ENCODE peak calls at places on chromosomes 7 and 10, in eight cellular contexts. Q is hepatocyte; J is naive thymus-derived CD4-positive, alpha-beta T cell; T is HCT116; W is GM23338; L is Caco-2; E is CD8-positive, alpha-beta memory T cell; O is gastrocnemius medialis. Z is an unnamed sample. For H3K4me1, the result is how much of the 10 kb centered on the place peaks cover.

GRCh38 chr7:55574062-55574717 is 1.9 kb upstream of the VOPP1 start:
- DNase-seq in E (peak), J (no peak), W (no peak), Q (no peak), L (no peak), T (no peak), O (peak), Z (no peak)

GRCh38 chr7:108448777-108449576 is 7.3 kb downstream of the NRCAM start:
- DNase-seq in J (no peak), L (no peak), T (no peak), O (no peak), E (no peak), Q (no peak), W (peak), Z (no peak)

GRCh38 chr7:90180011-90180585 is 25.8 kb downstream of the STEAP1 start:
- DNase-seq in O (no peak), W (peak), L (no peak), E (no peak), T (peak), Q (no peak), J (no peak), Z (peak)

GRCh38 chr7:132947011-132947410 is 134.9 kb downstream of the CHCHD3 start:
- DNase-seq in E (no peak), Q (no peak), W (no peak), O (no peak), L (no peak), J (no peak), T (no peak), Z (no peak)

GRCh38 chr7:74371381-74372059 is 82.2 kb upstream of the GTF2IRD1 start:
- DNase-seq in O (no peak), T (peak), E (no peak), Q (peak), W (peak), J (no peak), L (peak), Z (no peak)

GRCh38 chr10:91875156-91875555 is 34.1 kb downstream of the FGFBP3 start:
- DNase-seq in J (no peak), O (no peak), E (no peak), Q (no peak), L (no peak), W (no peak), T (no peak), Z (no peak)

GRCh38 chr10:51341216-51341615 is 266.9 kb downstream of the PRKG1 start:
- DNase-seq in W (no peak), L (no peak), J (no peak), E (peak), Q (no peak), O (no peak), T (no peak), Z (no peak)

GRCh38 chr10:49035920-49036319 is 79.4 kb downstream of the VSTM4 start:
- DNase-seq in L (no peak), E (no peak), J (no peak), Q (no peak), T (no peak), O (no peak), W (no peak), Z (no peak)

GRCh38 chr10:21753497-21754270 is 219.7 kb downstream of the MLLT10 start:
- DNase-seq in W (no peak), E (no peak), L (no peak), Q (no peak), T (no peak), J (no peak), O (no peak), Z (no peak)

GRCh38 chr7:101906291-101907260 is 89.2 kb downstream of the CUX1 start:
- DNase-seq in L (no peak), T (no peak), W (no peak), E (no peak), Q (no peak), J (no peak), O (no peak), Z (no peak)

GRCh38 chr7:150976529-150977381 is 1.4 kb downstream of the KCNH2 start:
- DNase-seq in T (no peak), L (no peak), O (no peak), E (no peak), Q (no peak), J (no peak), W (peak), Z (no peak)

GRCh38 chr10:2754943-2755342 is 312.4 kb upstream of the PFKP start:
- DNase-seq in O (no peak), L (no peak), W (no peak), Q (no peak), T (no peak), J (no peak), E (no peak), Z (no peak)

GRCh38 chr10:78892383-78893191 is 176.2 kb upstream of the ZMIZ1 start:
- DNase-seq in J (no peak), T (no peak), Q (no peak), L (peak), W (no peak), O (no peak), E (no peak), Z (no peak)

GRCh38 chr10:130459011-130459410 is 322.8 kb downstream of the GLRX3 start:
- DNase-seq in T (no peak), E (no peak), J (no peak), Q (no peak), W (no peak), O (no peak), L (no peak), Z (no peak)

GRCh38 chr7:121485457-121486243 is 89.5 kb upstream of the FAM3C start:
- DNase-seq in J (no peak), Q (no peak), T (no peak), L (no peak), O (peak), E (no peak), W (no peak), Z (no peak)

GRCh38 chr10:103197177-103197576 is 4.1 kb upstream of the NT5C2 start:
- DNase-seq in T (peak), Q (peak), W (no peak), E (no peak), L (no peak), O (peak), J (peak), Z (peak)

GRCh38 chr7:50342616-50343114 is 38.1 kb downstream of the IKZF1 start:
- DNase-seq in W (peak), L (no peak), Q (no peak), O (peak), J (no peak), T (no peak), E (peak), Z (no peak)

GRCh38 chr7:129785457-129786178 is 167.1 kb downstream of the UBE2H start:
- DNase-seq in J (peak), L (no peak), Q (no peak), T (no peak), O (no peak), E (no peak), W (no peak), Z (no peak)

GRCh38 chr7:39746162-39746782 is 122.9 kb downstream of the RALA start:
- DNase-seq in W (peak), Q (peak), J (peak), O (peak), L (peak), E (peak), T (peak), Z (peak)

GRCh38 chr7:74115326-74115725 is 31.7 kb downstream of the LIMK1 start:
- DNase-seq in E (no peak), J (no peak), O (no peak), Q (no peak), L (no peak), T (no peak), W (peak), Z (no peak)

GRCh38 chr10:126036515-126036914 is 140.2 kb downstream of the FANK1 start:
- DNase-seq in Q (no peak), J (no peak), T (no peak), L (no peak), O (no peak), E (no peak), W (no peak), Z (no peak)

GRCh38 chr7:105639677-105640493 is 58.6 kb upstream of the EFCAB10 start:
- DNase-seq in J (no peak), E (no peak), O (no peak), W (peak), L (no peak), Q (no peak), T (no peak), Z (no peak)

GRCh38 chr10:70832852-70833542 is 17.2 kb downstream of the SGPL1 start:
- DNase-seq in T (no peak), Q (no peak), E (no peak), O (no peak), W (no peak), J (no peak), L (no peak), Z (no peak)

GRCh38 chr10:77401681-77402080 is 235.9 kb downstream of the KCNMA1 start:
- DNase-seq in L (no peak), J (no peak), T (no peak), W (no peak), Q (no peak), O (no peak), E (no peak), Z (no peak)

GRCh38 chr10:77405771-77406241 is 231.8 kb downstream of the KCNMA1 start:
- DNase-seq in J (no peak), L (peak), O (peak), W (peak), T (peak), E (no peak), Q (peak), Z (peak)

GRCh38 chr10:77404801-77405200 is 232.8 kb downstream of the KCNMA1 start:
- DNase-seq in J (no peak), L (no peak), O (no peak), E (no peak), Q (no peak), W (no peak), T (no peak), Z (no peak)

GRCh38 chr10:77406764-77407430 is 230.7 kb downstream of the KCNMA1 start:
- DNase-seq in E (no peak), T (no peak), W (no peak), L (no peak), O (no peak), J (no peak), Q (no peak), Z (no peak)

DNA sequence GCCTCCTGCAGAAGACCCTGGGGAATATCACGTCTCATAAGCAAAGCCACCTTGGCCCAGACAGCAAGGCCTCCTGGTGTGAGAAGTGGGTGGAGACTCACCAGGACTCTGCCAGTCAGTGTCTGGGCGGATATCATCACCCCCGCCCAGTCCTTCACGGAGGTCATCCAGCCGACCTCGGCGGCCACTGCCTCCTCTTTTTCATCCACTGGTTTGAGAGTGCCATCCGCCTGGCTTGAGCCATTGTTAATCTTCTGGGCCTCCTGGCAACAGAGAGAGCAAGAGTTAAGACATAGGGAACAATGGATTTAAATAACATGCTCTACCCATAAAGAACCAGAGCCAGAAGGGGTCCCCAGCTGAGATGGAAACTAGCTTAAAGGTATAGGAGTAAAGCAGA is 233.8 kb downstream of the KCNMA1 start:
- DNase-seq in J (no peak), E (no peak), W (no peak), O (no peak), T (no peak), Q (no peak), L (no peak), Z (no peak)
- H3K4me1 ChIP-seq in J (under half), E (under half), W (under half), O (under half), T (under half), Q (under half), L (under half), Z (under half)

GRCh38 chr10:117424171-117424570 is 48.9 kb upstream of the PDZD8 start:
- DNase-seq in W (no peak), E (no peak), T (no peak), L (no peak), J (no peak), Q (no peak), O (no peak), Z (no peak)

GRCh38 chr10:117420768-117421167 is 45.5 kb upstream of the PDZD8 start:
- DNase-seq in O (no peak), E (no peak), J (no peak), L (no peak), W (no peak), T (no peak), Q (no peak), Z (no peak)

GRCh38 chr10:117419921-117420320 is 44.7 kb upstream of the PDZD8 start:
- DNase-seq in T (no peak), L (no peak), Q (no peak), J (no peak), W (no peak), E (no peak), O (no peak), Z (no peak)

GRCh38 chr10:117424789-117425649 is 49.8 kb upstream of the PDZD8 start:
- DNase-seq in L (no peak), W (peak), O (no peak), T (no peak), Q (no peak), E (no peak), J (no peak), Z (no peak)

DNA sequence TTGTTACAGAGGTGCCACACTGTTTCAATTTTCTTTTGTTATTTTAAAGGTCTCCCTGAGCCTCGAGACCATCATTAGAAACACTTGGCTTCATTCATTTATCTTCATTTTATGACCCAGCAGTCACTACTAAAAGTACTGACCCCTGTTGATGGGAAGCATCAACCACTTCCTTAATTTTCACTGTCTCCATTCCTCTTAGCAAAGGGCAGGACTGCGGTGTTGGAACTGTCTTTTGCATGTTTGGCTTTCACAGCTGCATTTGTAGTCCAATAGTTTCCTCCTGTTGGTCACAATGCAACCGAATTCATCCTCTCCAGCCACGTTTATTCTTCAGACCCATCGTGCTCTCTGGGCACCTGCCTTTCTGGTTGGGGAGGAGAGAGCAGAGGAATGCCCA is 46.7 kb upstream of the PDZD8 start:
- DNase-seq in E (no peak), O (no peak), W (no peak), J (no peak), L (no peak), T (no peak), Q (no peak), Z (no peak)
- H3K4me1 ChIP-seq in E (under half), O (under half), W (under half), J (under half), L (under half), T (under half), Q (under half), Z (under half)

GRCh38 chr7:92830532-92831110 is 5.8 kb downstream of the CDK6 start:
- DNase-seq in T (no peak), W (no peak), E (no peak), Q (no peak), L (no peak), J (no peak), O (no peak), Z (no peak)
- H3K4me1 ChIP-seq in T (under half), W (under half), E (half or more), Q (under half), L (under half), J (under half), O (under half), Z (under half)

GRCh38 chr10:110430369-110431273 is 67.1 kb upstream of the DUSP5 start:
- DNase-seq in J (no peak), Q (no peak), O (no peak), W (no peak), L (peak), T (no peak), E (no peak), Z (no peak)
- H3K4me1 ChIP-seq in J (under half), Q (under half), O (under half), W (under half), L (under half), T (under half), E (under half), Z (under half)

GRCh38 chr10:123142701-123143161 is 5.2 kb upstream of the HMX2 start:
- DNase-seq in L (no peak), O (no peak), E (no peak), T (no peak), Q (no peak), W (peak), J (no peak), Z (no peak)
- H3K4me1 ChIP-seq in L (under half), O (under half), E (half or more), T (under half), Q (under half), W (half or more), J (half or more), Z (under half)

DNA sequence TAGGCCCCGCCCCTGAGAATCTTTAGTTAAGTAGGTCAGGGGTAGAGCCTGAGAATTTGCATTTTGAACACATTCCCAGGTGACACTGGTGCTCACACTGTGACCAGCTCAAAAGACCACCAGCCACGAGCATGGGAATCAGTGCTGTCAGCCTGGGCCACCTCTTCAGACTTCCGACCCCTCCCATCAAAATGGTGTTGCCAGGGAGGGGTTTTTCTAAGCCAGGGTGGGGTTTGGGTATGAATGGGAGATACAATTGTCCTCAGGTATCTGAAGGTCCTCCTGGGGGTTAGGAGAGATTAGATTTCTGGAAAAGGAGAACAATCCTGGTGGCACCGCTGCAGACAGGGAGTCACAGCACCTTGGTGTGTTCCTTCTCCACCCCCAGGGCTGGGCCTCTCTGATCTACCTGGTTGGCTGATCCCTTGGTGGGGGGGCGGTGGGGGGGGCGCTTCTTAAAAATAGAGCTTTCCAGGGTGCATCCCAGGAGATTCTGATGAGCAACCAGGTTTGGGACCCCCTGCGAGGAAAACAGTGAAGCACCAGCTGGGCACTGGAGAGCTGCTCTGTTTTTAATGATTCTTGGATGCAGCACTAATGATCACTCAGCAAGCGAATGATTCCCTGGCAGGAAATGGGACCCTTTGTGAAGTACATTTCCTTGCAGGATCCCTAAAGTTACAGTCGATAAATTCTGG is 111.4 kb upstream of the ANLN start:
- DNase-seq in E (no peak), Q (no peak), O (no peak), T (no peak), J (no peak), L (no peak), W (no peak), Z (no peak)
- H3K4me1 ChIP-seq in E (under half), Q (half or more), O (half or more), T (under half), J (under half), L (under half), W (half or more), Z (under half)

GRCh38 chr10:35202050-35202449 is 75.4 kb downstream of the CREM start:
- DNase-seq in Q (no peak), E (no peak), O (no peak), L (no peak), J (no peak), W (no peak), T (no peak), Z (no peak)

GRCh38 chr10:35201234-35201633 is 74.6 kb downstream of the CREM start:
- DNase-seq in J (no peak), T (no peak), Q (no peak), L (no peak), W (no peak), O (no peak), E (no peak), Z (no peak)

GRCh38 chr10:35206274-35206673 is 79.6 kb downstream of the CREM start:
- DNase-seq in T (no peak), W (no peak), E (no peak), J (no peak), L (no peak), O (no peak), Q (no peak), Z (no peak)

GRCh38 chr10:35203744-35204143 is 77.1 kb downstream of the CREM start:
- DNase-seq in W (no peak), Q (no peak), L (no peak), J (no peak), T (no peak), O (no peak), E (no peak), Z (no peak)

GRCh38 chr10:35204650-35205319 is 78.1 kb downstream of the CREM start:
- DNase-seq in T (no peak), O (no peak), E (no peak), J (no peak), W (no peak), L (no peak), Q (no peak), Z (no peak)
- H3K4me1 ChIP-seq in T (under half), O (under half), E (under half), J (under half), W (under half), L (under half), Q (under half), Z (under half)

GRCh38 chr7:48587475-48587874 is 336.9 kb upstream of the CDC14C start:
- DNase-seq in Q (no peak), L (no peak), T (no peak), W (no peak), E (no peak), J (no peak), O (no peak), Z (no peak)
- H3K4me1 ChIP-seq in Q (under half), L (under half), T (under half), W (under half), E (under half), J (under half), O (under half), Z (under half)

Z was measured in SJSA1.